ENCODE peak calls at places on chromosomes 5 and 9, in four cellular contexts. One of them, this sample, is unnamed.

GRCh38 chr9:91245432-91246313 is 116.0 kb downstream of the AUH start:
- DNase-seq in astrocyte of the spinal cord: peak; percentile 62
- DNase-seq in neural progenitor cell: no peak
- DNase-seq in kidney: no peak
- DNase-seq in this sample: no peak

GRCh38 chr5:41754857-41755256 is 115.4 kb downstream of the OXCT1 start:
- DNase-seq in astrocyte of the spinal cord: no peak
- DNase-seq in neural progenitor cell: no peak
- DNase-seq in kidney: no peak
- DNase-seq in this sample: no peak

GRCh38 chr5:131262953-131263541 is 806 bp upstream of the CDC42SE2 start:
- DNase-seq in astrocyte of the spinal cord: peak; percentile 30
- DNase-seq in neural progenitor cell: no peak
- DNase-seq in kidney: no peak
- DNase-seq in this sample: no peak

GRCh38 chr5:35129276-35129675 is 81.5 kb upstream of the AGXT2 start:
- DNase-seq in astrocyte of the spinal cord: no peak
- DNase-seq in neural progenitor cell: no peak
- DNase-seq in kidney: no peak
- DNase-seq in this sample: no peak

GRCh38 chr9:89563511-89564256 is 41.1 kb upstream of the GADD45G start:
- DNase-seq in astrocyte of the spinal cord: no peak
- DNase-seq in neural progenitor cell: no peak
- DNase-seq in kidney: no peak
- DNase-seq in this sample: no peak

GRCh38 chr5:132813599-132814440 is 718 bp downstream of the SOWAHA start:
- DNase-seq in astrocyte of the spinal cord: no peak
- DNase-seq in neural progenitor cell: peak; percentile 74
- DNase-seq in kidney: peak; percentile 78
- DNase-seq in this sample: no peak

GRCh38 chr5:158135682-158136176 is 276.8 kb upstream of the CLINT1 start:
- DNase-seq in astrocyte of the spinal cord: no peak
- DNase-seq in neural progenitor cell: peak; percentile 90
- DNase-seq in kidney: no peak
- DNase-seq in this sample: no peak

GRCh38 chr5:124996764-124997077 is 250.3 kb upstream of the ZNF608 start:
- DNase-seq in astrocyte of the spinal cord: peak; percentile 67
- DNase-seq in neural progenitor cell: peak; percentile 85
- DNase-seq in kidney: no peak
- DNase-seq in this sample: no peak

GRCh38 chr5:82352146-82352791 is 74.1 kb upstream of the RPS23 start:
- DNase-seq in astrocyte of the spinal cord: no peak
- DNase-seq in neural progenitor cell: no peak
- DNase-seq in kidney: no peak
- DNase-seq in this sample: no peak

GRCh38 chr9:132991351-132992300 is 13.1 kb downstream of the GFI1B start:
- DNase-seq in astrocyte of the spinal cord: no peak
- DNase-seq in neural progenitor cell: no peak
- DNase-seq in kidney: peak; percentile 47
- DNase-seq in this sample: no peak

GRCh38 chr5:154367101-154367500 is 78.7 kb upstream of the SAP30L start:
- DNase-seq in astrocyte of the spinal cord: peak; percentile 69
- DNase-seq in neural progenitor cell: no peak
- DNase-seq in kidney: no peak
- DNase-seq in this sample: no peak

GRCh38 chr5:79069488-79070001 is at the start of the genes BHMT2 and DMGDH:
- DNase-seq in astrocyte of the spinal cord: peak; percentile 35
- DNase-seq in neural progenitor cell: no peak
- DNase-seq in kidney: peak; percentile 89
- DNase-seq in this sample: no peak

GRCh38 chr9:134488251-134488900 is 153.2 kb upstream of the COL5A1 start:
- DNase-seq in astrocyte of the spinal cord: no peak
- DNase-seq in neural progenitor cell: no peak
- DNase-seq in kidney: peak; percentile 82
- DNase-seq in this sample: no peak

GRCh38 chr5:61603211-61603908 is 271.3 kb downstream of the ZSWIM6 start:
- DNase-seq in astrocyte of the spinal cord: no peak
- DNase-seq in neural progenitor cell: no peak
- DNase-seq in kidney: peak; percentile 52
- DNase-seq in this sample: no peak

GRCh38 chr5:75336625-75337336 is at the start of gene HMGCR:
- DNase-seq in astrocyte of the spinal cord: peak; percentile 99
- DNase-seq in neural progenitor cell: peak; percentile 99
- DNase-seq in kidney: peak; percentile 100
- DNase-seq in this sample: peak; percentile 98
- TF ChIP-seq CTCF in astrocyte of the spinal cord: peak; percentile 27
- TF ChIP-seq CTCF in neural progenitor cell: peak; percentile 35
- TF ChIP-seq CTCF in kidney: peak; percentile 3
- TF ChIP-seq CTCF in this sample: peak; percentile 45

DNA sequence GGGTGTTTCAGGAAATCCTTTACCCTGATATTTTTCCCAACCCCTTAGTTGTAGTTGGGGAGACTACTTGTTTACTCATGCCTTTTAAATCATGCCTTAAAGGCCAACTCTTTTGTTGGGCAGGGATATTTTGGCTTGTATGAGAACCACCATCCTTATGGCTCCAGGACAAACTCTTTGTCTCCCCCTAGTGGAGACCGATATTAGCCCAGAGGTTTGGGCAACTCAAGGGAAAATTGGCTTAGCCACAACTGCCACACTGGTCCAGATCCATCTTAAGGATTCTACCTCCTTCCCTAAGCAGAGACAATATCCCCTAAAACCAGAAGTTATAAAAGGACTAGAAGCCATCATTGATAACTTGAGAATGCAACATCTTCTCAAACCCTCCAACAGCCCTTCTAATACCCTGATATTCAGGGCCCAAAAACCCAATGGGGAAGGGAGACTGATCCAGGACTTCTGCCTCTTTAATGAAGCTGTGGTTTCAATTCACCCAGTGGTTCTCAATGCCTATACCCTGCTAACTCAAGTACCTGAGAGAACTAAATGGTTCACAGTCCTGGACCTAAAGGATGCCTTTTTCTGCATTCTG is 100.9 kb upstream of the HCN1 start:
- DNase-seq in astrocyte of the spinal cord: no peak
- DNase-seq in neural progenitor cell: peak; percentile 9
- DNase-seq in kidney: no peak
- DNase-seq in this sample: no peak
- TF ChIP-seq CTCF in astrocyte of the spinal cord: no peak
- TF ChIP-seq CTCF in neural progenitor cell: peak; percentile 50
- TF ChIP-seq CTCF in kidney: no peak
- TF ChIP-seq CTCF in this sample: peak; percentile 61

DNA sequence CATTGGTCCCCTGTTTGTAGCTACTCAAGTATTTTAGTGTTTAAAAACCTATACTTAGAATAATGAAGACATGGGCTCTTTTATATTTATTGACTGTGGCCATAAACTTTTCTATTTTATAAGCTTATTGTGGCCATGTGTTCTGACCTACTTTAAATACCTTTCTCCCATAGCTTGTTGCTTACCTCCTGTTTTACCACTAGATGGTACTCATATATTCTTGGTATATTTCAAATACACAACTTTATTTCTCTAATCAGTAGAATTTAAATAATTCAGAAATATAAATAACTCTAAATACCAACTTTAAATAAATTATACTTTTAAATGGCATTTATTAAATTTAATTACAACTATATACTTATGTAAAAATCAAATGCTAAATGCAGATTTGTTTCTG is 498.0 kb downstream of the PRDM9 start:
- DNase-seq in astrocyte of the spinal cord: no peak
- DNase-seq in neural progenitor cell: no peak
- DNase-seq in kidney: no peak
- DNase-seq in this sample: no peak
- TF ChIP-seq CTCF in astrocyte of the spinal cord: no peak
- TF ChIP-seq CTCF in neural progenitor cell: peak; percentile 39
- TF ChIP-seq CTCF in kidney: no peak
- TF ChIP-seq CTCF in this sample: peak; percentile 43

GRCh38 chr9:127734247-127734746 is 797 bp downstream of the TOR2A start:
- DNase-seq in astrocyte of the spinal cord: no peak
- DNase-seq in neural progenitor cell: no peak
- DNase-seq in kidney: peak; percentile 84
- DNase-seq in this sample: peak; percentile 70
- TF ChIP-seq CTCF in astrocyte of the spinal cord: no peak
- TF ChIP-seq CTCF in neural progenitor cell: no peak
- TF ChIP-seq CTCF in kidney: no peak
- TF ChIP-seq CTCF in this sample: no peak

GRCh38 chr9:116207371-116208111 is 54.0 kb downstream of the PAPPA start:
- DNase-seq in astrocyte of the spinal cord: no peak
- DNase-seq in neural progenitor cell: no peak
- DNase-seq in kidney: no peak
- DNase-seq in this sample: no peak

GRCh38 chr9:116209406-116210116 is 56.0 kb downstream of the PAPPA start:
- DNase-seq in astrocyte of the spinal cord: no peak
- DNase-seq in neural progenitor cell: no peak
- DNase-seq in kidney: no peak
- DNase-seq in this sample: no peak

GRCh38 chr9:116204252-116204882 is 50.8 kb downstream of the PAPPA start:
- DNase-seq in astrocyte of the spinal cord: no peak
- DNase-seq in neural progenitor cell: no peak
- DNase-seq in kidney: no peak
- DNase-seq in this sample: no peak

GRCh38 chr9:116212986-116213672 is 59.5 kb downstream of the PAPPA start:
- DNase-seq in astrocyte of the spinal cord: no peak
- DNase-seq in neural progenitor cell: no peak
- DNase-seq in kidney: no peak
- DNase-seq in this sample: no peak

DNA sequence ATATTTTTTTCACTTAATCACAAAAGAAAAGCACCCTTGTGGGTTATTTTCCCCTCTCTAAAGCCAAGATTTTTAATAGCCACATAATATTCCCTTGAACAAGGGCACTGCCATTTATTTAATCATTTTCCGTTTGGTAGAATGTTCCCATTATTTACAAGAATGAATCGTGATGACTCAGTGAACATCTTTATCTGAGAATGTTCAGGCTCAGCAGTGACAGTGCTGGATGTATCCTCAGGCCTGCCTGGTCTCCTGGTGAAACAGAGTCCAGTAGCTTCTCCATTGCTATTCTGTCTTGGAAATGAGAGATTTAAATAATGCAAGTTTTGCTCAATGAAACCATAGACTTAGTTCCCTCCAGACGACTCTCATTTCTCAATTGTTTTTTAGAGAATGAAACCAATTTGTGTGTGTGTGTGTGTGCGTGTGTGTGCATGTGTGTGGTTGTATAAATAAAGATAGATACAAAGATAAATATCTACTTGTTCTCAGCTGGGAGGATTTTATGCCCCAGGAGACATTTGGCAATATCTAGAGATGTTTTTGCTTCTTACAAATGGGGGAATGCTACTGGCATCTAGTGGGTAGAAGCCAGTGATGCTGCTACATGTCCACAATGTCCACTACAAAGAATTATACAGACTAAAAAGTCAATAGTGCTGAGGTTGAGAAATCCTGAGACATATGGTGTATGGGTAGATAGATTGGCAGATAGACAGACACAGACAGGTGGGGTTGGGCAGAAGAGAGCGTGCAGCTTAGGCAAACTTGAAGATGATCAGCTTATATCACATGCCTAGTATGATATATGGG is 55.0 kb downstream of the PAPPA start:
- DNase-seq in astrocyte of the spinal cord: peak; percentile 56
- DNase-seq in neural progenitor cell: no peak
- DNase-seq in kidney: no peak
- DNase-seq in this sample: no peak
- TF ChIP-seq CTCF in astrocyte of the spinal cord: peak; percentile 5
- TF ChIP-seq CTCF in neural progenitor cell: no peak
- TF ChIP-seq CTCF in kidney: no peak
- TF ChIP-seq CTCF in this sample: no peak

This sample was measured in type B pancreatic cell.